ENCODE peak calls at places on chromosomes 2 and 18, in six cellular contexts. Y is H9, Q is IMR-90, E is mesenchymal stem cell, J is neuronal stem cell, H is trophoblast cell. S is an unnamed sample.

GRCh38 chr18:48027401-48027931 is 97.0 kb upstream of the SMAD2 start:
- DNase-seq in E (peak; percentile 4), Q (no peak), J (no peak), Y (no peak), H (no peak), S (no peak)

GRCh38 chr2:527581-527980 is 149.6 kb downstream of the TMEM18 start:
- DNase-seq in H (no peak), J (no peak), E (no peak), Y (peak; percentile 60), Q (no peak), S (peak; percentile 60)

GRCh38 chr2:230589497-230590015 is 123.1 kb upstream of the CAB39 start:
- DNase-seq in J (no peak), H (no peak), Y (no peak), Q (no peak), E (no peak), S (no peak)

GRCh38 chr2:122643725-122644329 is 888.4 kb downstream of the TSN start:
- DNase-seq in E (peak; percentile 86), J (no peak), Q (peak; percentile 1), Y (no peak), H (no peak), S (no peak)

GRCh38 chr2:21740529-21740928 is 616.8 kb downstream of the TDRD15 start:
- DNase-seq in Y (no peak), H (no peak), J (no peak), Q (peak; percentile 45), E (peak; percentile 1), S (no peak)

GRCh38 chr2:115483631-115484030 is 1041.2 kb downstream of the DPP10 start:
- DNase-seq in H (no peak), Y (no peak), E (no peak), Q (no peak), J (no peak), S (no peak)

GRCh38 chr2:217513256-217513655 is 489.5 kb downstream of the TNS1 start:
- DNase-seq in E (no peak), Q (no peak), Y (no peak), H (no peak), J (no peak), S (no peak)

GRCh38 chr2:207930747-207931146 is 94.6 kb downstream of the PLEKHM3 start:
- DNase-seq in E (no peak), Q (no peak), Y (no peak), H (no peak), J (no peak), S (no peak)

GRCh38 chr2:36333350-36334012 is 22.1 kb upstream of the CRIM1 start:
- DNase-seq in J (no peak), H (no peak), Y (no peak), E (no peak), Q (no peak), S (no peak)

GRCh38 chr2:160220545-160221009 is 20.5 kb upstream of the ITGB6 start:
- DNase-seq in J (no peak), E (no peak), Y (no peak), Q (no peak), H (no peak), S (no peak)

GRCh38 chr18:60684843-60685513 is 312.4 kb upstream of the MC4R start:
- DNase-seq in E (peak; percentile 39), J (no peak), Q (peak; percentile 17), H (peak; percentile 0), Y (no peak), S (no peak)

GRCh38 chr2:84231474-84231873 is 227.6 kb downstream of the SUCLG1 start:
- DNase-seq in Q (no peak), J (no peak), Y (no peak), E (no peak), H (no peak), S (no peak)

GRCh38 chr2:130371723-130372054 is 15.8 kb downstream of the PTPN18 start:
- DNase-seq in Q (peak; percentile 21), J (no peak), Y (no peak), E (no peak), H (no peak), S (no peak)

GRCh38 chr18:9578306-9578705 is 36.1 kb downstream of the PPP4R1 start:
- DNase-seq in J (no peak), Q (peak; percentile 39), Y (no peak), E (no peak), H (peak; percentile 12), S (no peak)

GRCh38 chr2:71675296-71675695 is 221.9 kb downstream of the DYSF start:
- DNase-seq in E (no peak), Y (peak; percentile 30), J (no peak), Q (no peak), H (no peak), S (peak; percentile 43)
- H3K14ac ChIP-seq in E (no peak overlapping the region), Y (no peak overlapping the region), J (no peak overlapping the region), Q (no peak overlapping the region), H (no peak overlapping the region), S (no peak overlapping the region)

GRCh38 chr18:69584429-69584828 is 183.7 kb downstream of the DOK6 start:
- DNase-seq in E (no peak), J (no peak), Y (no peak), H (no peak), Q (no peak), S (no peak)

GRCh38 chr18:69588301-69588700 is 187.6 kb downstream of the DOK6 start:
- DNase-seq in E (peak; percentile 1), J (no peak), Y (no peak), Q (peak; percentile 5), H (no peak), S (no peak)

GRCh38 chr18:69590150-69590549 is 189.5 kb downstream of the DOK6 start:
- DNase-seq in J (no peak), Q (peak; percentile 11), E (no peak), Y (no peak), H (no peak), S (no peak)

GRCh38 chr18:69586581-69586980 is 185.9 kb downstream of the DOK6 start:
- DNase-seq in E (no peak), J (no peak), Q (no peak), Y (no peak), H (no peak), S (no peak)

DNA sequence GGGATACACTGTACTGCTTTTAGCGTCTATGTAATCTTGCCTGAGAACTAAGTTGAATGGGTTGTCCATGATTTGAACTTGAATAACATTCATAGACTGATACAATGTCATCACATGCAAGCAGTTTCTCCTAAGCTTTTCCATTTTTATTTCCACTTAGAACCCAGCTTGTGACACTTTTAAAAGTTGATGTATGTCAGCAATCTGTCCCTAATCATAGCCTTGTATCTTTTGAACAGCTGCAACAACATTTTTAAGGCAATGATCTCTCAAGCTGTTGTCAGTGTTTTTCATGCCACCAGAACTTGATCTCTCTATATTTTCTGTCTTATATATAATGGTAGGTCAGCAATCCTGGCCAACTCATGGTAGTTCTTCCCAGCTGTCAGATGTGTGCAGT is 185.0 kb downstream of the DOK6 start:
- DNase-seq in J (no peak), Q (no peak), E (no peak), Y (no peak), H (no peak), S (no peak)
- H3K14ac ChIP-seq in J (no peak overlapping the region), Q (no peak overlapping the region), E (no peak overlapping the region), Y (no peak overlapping the region), H (no peak overlapping the region), S (no peak overlapping the region)

GRCh38 chr18:24914685-24915267 is 437.2 kb downstream of the ZNF521 start:
- DNase-seq in Y (no peak), E (peak; percentile 13), H (no peak), J (no peak), Q (no peak), S (no peak)

GRCh38 chr18:24914148-24914525 is 437.8 kb downstream of the ZNF521 start:
- DNase-seq in H (no peak), E (no peak), Q (no peak), J (no peak), Y (no peak), S (no peak)

GRCh38 chr18:24917767-24918166 is 434.2 kb downstream of the ZNF521 start:
- DNase-seq in J (no peak), H (no peak), Q (no peak), E (no peak), Y (no peak), S (no peak)

GRCh38 chr18:24913507-24914147 is 438.3 kb downstream of the ZNF521 start:
- DNase-seq in H (no peak), J (no peak), E (peak; percentile 39), Q (no peak), Y (no peak), S (no peak)

GRCh38 chr18:24915547-24915946 is 436.4 kb downstream of the ZNF521 start:
- DNase-seq in Y (no peak), H (no peak), Q (peak; percentile 75), J (no peak), E (peak; percentile 79), S (no peak)
- H3K14ac ChIP-seq in Y (no peak overlapping the region), H (no peak overlapping the region), Q (no peak overlapping the region), J (no peak overlapping the region), E (no peak overlapping the region), S (no peak overlapping the region)

GRCh38 chr18:49972535-49972934 is 159.2 kb upstream of the ACAA2 start:
- DNase-seq in E (no peak), Q (no peak), J (no peak), H (no peak), Y (no peak), S (no peak)
- H3K14ac ChIP-seq in E (no peak overlapping the region), Q (no peak overlapping the region), J (no peak overlapping the region), H (no peak overlapping the region), Y (no peak overlapping the region), S (no peak overlapping the region)

GRCh38 chr18:67265464-67266245 is 250.9 kb downstream of the DSEL start:
- DNase-seq in H (no peak), J (no peak), Y (no peak), Q (peak; percentile 79), E (peak; percentile 73), S (no peak)

GRCh38 chr18:67269206-67269605 is 247.3 kb downstream of the DSEL start:
- DNase-seq in H (no peak), E (no peak), J (no peak), Y (no peak), Q (no peak), S (no peak)

GRCh38 chr18:67268530-67268929 is 248.0 kb downstream of the DSEL start:
- DNase-seq in Y (no peak), Q (no peak), E (no peak), H (no peak), J (no peak), S (no peak)

GRCh38 chr18:67266246-67266570 is 250.3 kb downstream of the DSEL start:
- DNase-seq in E (no peak), H (no peak), Y (no peak), J (no peak), Q (no peak), S (no peak)

DNA sequence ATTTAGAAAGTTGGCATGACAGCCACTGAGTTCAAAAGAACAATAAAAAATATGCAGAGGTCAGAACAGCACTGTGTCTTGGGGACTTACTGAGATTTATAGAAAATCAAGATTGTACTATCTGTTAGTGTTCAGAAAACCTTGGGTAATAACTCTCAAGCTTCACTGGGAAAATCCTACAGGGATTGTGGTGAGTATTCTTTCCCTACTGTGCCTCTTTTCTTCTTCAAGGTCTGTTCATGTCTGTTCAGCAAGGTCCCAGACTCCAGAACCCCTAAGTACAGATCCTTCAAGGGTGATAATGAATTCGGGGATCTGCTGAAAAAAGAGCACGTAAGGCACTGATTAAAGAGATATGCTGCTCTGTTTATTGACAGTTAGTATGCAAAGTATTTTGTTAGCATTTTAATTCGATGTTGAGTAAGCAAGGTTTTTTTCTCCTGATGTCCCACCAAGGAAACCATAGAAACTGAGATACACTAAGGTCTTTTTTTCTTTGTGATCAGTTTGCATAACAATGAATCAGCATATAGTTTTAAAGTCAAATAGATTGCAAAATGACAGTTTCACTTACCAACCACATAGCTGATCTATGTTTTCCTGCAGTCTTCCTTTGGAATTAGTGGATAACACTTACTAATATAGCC is 249.8 kb downstream of the DSEL start:
- DNase-seq in Q (peak; percentile 59), E (peak; percentile 80), Y (no peak), J (no peak), H (no peak), S (no peak)
- H3K14ac ChIP-seq in Q (peak overlapping the region; percentile 51), E (no peak overlapping the region), Y (no peak overlapping the region), J (no peak overlapping the region), H (no peak overlapping the region), S (no peak overlapping the region)

GRCh38 chr2:47456851-47457250 is 53.9 kb downstream of the MSH2 start:
- DNase-seq in H (no peak), E (no peak), Y (no peak), J (no peak), Q (no peak), S (no peak)
- H3K14ac ChIP-seq in H (no peak overlapping the region), E (no peak overlapping the region), Y (no peak overlapping the region), J (no peak overlapping the region), Q (no peak overlapping the region), S (no peak overlapping the region)